ENCODE peak calls at places on chromosomes 11 and 22, in five cellular contexts. H, X, J, L and W are unnamed samples. For H3K27me3, the result is how much of the 10 kb centered on the place peaks cover.

GRCh38 chr11:107018902-107019493 is 722 bp upstream of the GUCY1A2 start:
- DNase-seq in J (peak), H (peak), L (peak), X (peak), W (peak)

GRCh38 chr11:57599381-57599780 is 1.9 kb downstream of the SERPING1 start:
- DNase-seq in H (no peak), X (no peak), L (no peak), J (no peak), W (no peak)

GRCh38 chr11:126438272-126438671 is 82.8 kb downstream of the ST3GAL4 start:
- DNase-seq in L (no peak), X (no peak), J (no peak), H (no peak), W (no peak)

GRCh38 chr11:60985991-60986915 is 14.8 kb downstream of the CD6 start:
- DNase-seq in J (peak), H (no peak), L (peak), X (peak), W (peak)

GRCh38 chr11:79066456-79067354 is 374.1 kb downstream of the TENM4 start:
- DNase-seq in X (no peak), L (no peak), H (no peak), J (no peak), W (no peak)

GRCh38 chr22:46425011-46425410 is 89.5 kb downstream of the TRMU start:
- DNase-seq in H (no peak), L (no peak), X (peak), J (no peak), W (peak)

GRCh38 chr22:37228106-37229011 is 15.7 kb downstream of the RAC2 start:
- DNase-seq in J (no peak), X (peak), H (peak), L (no peak), W (no peak)

GRCh38 chr22:42604403-42604802 is 10.3 kb downstream of the POLDIP3 start:
- DNase-seq in X (no peak), L (no peak), J (peak), H (no peak), W (peak)

GRCh38 chr11:48012051-48012391 is 31.7 kb downstream of the PTPRJ start:
- DNase-seq in L (no peak), X (no peak), H (no peak), J (no peak), W (no peak)

GRCh38 chr11:12787847-12788246 is 113.6 kb downstream of the TEAD1 start:
- DNase-seq in J (no peak), X (peak), H (no peak), L (no peak), W (peak)

GRCh38 chr22:37282385-37282677 is at the start of gene CYTH4:
- DNase-seq in L (no peak), J (no peak), X (peak), H (peak), W (no peak)

GRCh38 chr11:63917685-63918523 is 940 bp upstream of the RCOR2 start:
- DNase-seq in L (no peak), J (peak), H (peak), X (peak), W (no peak)

GRCh38 chr22:30204742-30205111 is 41.8 kb downstream of the LIF start:
- DNase-seq in X (no peak), H (peak), L (peak), J (peak), W (no peak)

GRCh38 chr11:64265176-64266160 is 14.1 kb downstream of the PLCB3 start:
- DNase-seq in H (peak), X (no peak), L (no peak), J (no peak), W (no peak)

GRCh38 chr11:13776134-13776815 is 107.8 kb downstream of the FAR1 start:
- DNase-seq in H (no peak), X (peak), J (no peak), L (no peak), W (no peak)

GRCh38 chr11:130423541-130424155 is 4.8 kb downstream of the ADAMTS8 start:
- DNase-seq in X (no peak), L (no peak), J (no peak), H (peak), W (no peak)

GRCh38 chr11:57477507-57478189 is 17.3 kb downstream of the RTN4RL2 start:
- DNase-seq in L (no peak), H (no peak), J (peak), X (peak), W (no peak)

GRCh38 chr11:980438-981365 is 55.0 kb downstream of the AP2A2 start:
- DNase-seq in X (no peak), L (no peak), J (peak), H (peak), W (no peak)
- TF ChIP-seq CTCF in X (peak), L (no peak), J (no peak), H (peak), W (no peak)

GRCh38 chr11:114820621-114821020 is 142.3 kb downstream of the NXPE2 start:
- DNase-seq in J (no peak), H (no peak), L (no peak), X (no peak), W (no peak)
- H3K27ac ChIP-seq in J (no peak), H (no peak), L (no peak), X (no peak), W (no peak)

DNA sequence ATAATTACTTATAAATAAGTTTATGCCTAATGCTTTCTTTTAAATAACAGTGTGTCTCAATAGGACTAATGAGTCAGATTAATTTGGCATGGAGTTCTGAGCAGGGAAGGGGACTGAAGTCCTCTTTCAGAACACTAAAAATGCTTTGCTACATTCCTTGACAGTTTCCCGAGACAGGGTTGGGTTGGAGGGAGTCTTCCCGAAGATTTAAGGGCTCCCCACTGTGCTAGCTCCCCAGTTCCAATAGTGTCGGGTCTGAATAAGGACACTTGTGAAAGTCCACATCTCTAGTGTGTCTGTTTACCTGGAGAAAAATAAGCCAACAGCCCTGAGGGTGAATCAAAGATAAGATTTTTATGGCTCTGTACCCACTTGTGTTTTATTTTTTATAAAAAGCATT is 41.8 kb upstream of the HSD17B12 start:
- DNase-seq in H (no peak), J (no peak), L (no peak), X (no peak), W (no peak)
- H3K27me3 ChIP-seq in H (half or more), J (under half), L (under half), X (half or more), W (under half)

GRCh38 chr11:35097814-35098213 is 41.2 kb upstream of the CD44 start:
- DNase-seq in L (no peak), X (no peak), J (no peak), H (no peak), W (no peak)
- TF ChIP-seq CTCF in L (no peak), X (no peak), J (no peak), H (no peak), W (no peak)